ENCODE peak calls at places on chromosomes 13 and 19, in four cellular contexts. X is GM23338, Q is Panc1, Y is IMR-90. T is an unnamed sample.
A peak's percentile ranks its signal among the peaks of the same experiment; 100 is the strongest.

GRCh38 chr13:46885018-46885417 is 11.8 kb downstream of the HTR2A start:
- DNase-seq in X (no peak), Q (no peak), Y (peak; percentile 49), T (no peak)

GRCh38 chr19:46762245-46762890 is 16.1 kb upstream of the STRN4 start:
- DNase-seq in X (no peak), Q (no peak), Y (no peak), T (no peak)

GRCh38 chr19:7617735-7618134 is 11.6 kb downstream of the XAB2 start:
- DNase-seq in X (no peak), Q (no peak), Y (no peak), T (no peak)

GRCh38 chr19:40348961-40349507 is 539 bp downstream of the PLD3 start:
- DNase-seq in X (peak; percentile 34), Q (no peak), Y (peak; percentile 52), T (no peak)

GRCh38 chr19:6498294-6499036 is 3.6 kb downstream of the TUBB4A start:
- DNase-seq in X (no peak), Q (no peak), Y (no peak), T (no peak)

GRCh38 chr13:27476943-27477681 is 26.7 kb upstream of the MTIF3 start:
- DNase-seq in X (no peak), Q (peak; percentile 17), Y (peak; percentile 50), T (no peak)

GRCh38 chr19:58498316-58499020 is 13.3 kb downstream of the SLC27A5 start:
- DNase-seq in X (no peak), Q (no peak), Y (no peak), T (no peak)

GRCh38 chr13:73064991-73065390 is 6.2 kb downstream of the KLF5 start:
- DNase-seq in X (no peak), Q (no peak), Y (no peak), T (no peak)

GRCh38 chr19:38989066-38989605 is 13.6 kb upstream of the FBXO17 start:
- DNase-seq in X (peak; percentile 82), Q (no peak), Y (no peak), T (no peak)

GRCh38 chr13:78478183-78478582 is 125.2 kb downstream of the POU4F1 start:
- DNase-seq in X (peak; percentile 13), Q (no peak), Y (no peak), T (no peak)

GRCh38 chr13:44155422-44156293 is 218.0 kb upstream of the SERP2 start:
- DNase-seq in X (peak; percentile 38), Q (no peak), Y (peak; percentile 45), T (peak; percentile 40)

GRCh38 chr19:28718909-28719308 is 494.0 kb downstream of the UQCRFS1 start:
- DNase-seq in X (no peak), Q (no peak), Y (no peak), T (no peak)

GRCh38 chr19:21023901-21024300 is 3.4 kb downstream of the ZNF430 start:
- DNase-seq in X (no peak), Q (no peak), Y (peak; percentile 65), T (no peak)

GRCh38 chr13:98203641-98204326 is 26.7 kb upstream of the RNF113B start:
- DNase-seq in X (no peak), Q (no peak), Y (no peak), T (no peak)

GRCh38 chr13:29771247-29771646 is 79.2 kb downstream of the UBL3 start:
- DNase-seq in X (peak; percentile 52), Q (no peak), Y (peak; percentile 49), T (no peak)

GRCh38 chr13:108787709-108788394 is 158.4 kb downstream of the MYO16 start:
- DNase-seq in X (no peak), Q (no peak), Y (no peak), T (no peak)

GRCh38 chr13:28623782-28624706 is 34.9 kb upstream of the POMP start:
- DNase-seq in X (no peak), Q (no peak), Y (peak; percentile 40), T (no peak)

GRCh38 chr19:7197760-7198696 is 96.2 kb downstream of the INSR start:
- DNase-seq in X (peak; percentile 94), Q (peak; percentile 51), Y (peak; percentile 94), T (peak; percentile 91)

GRCh38 chr13:110490009-110490770 is 71.3 kb downstream of the RAB20 start:
- DNase-seq in X (no peak), Q (no peak), Y (no peak), T (no peak)

GRCh38 chr19:18946918-18947317 is 5.9 kb upstream of the HOMER3 start:
- DNase-seq in X (no peak), Q (no peak), Y (no peak), T (no peak)

GRCh38 chr19:46204008-46204407 is 25.5 kb upstream of the IGFL1 start:
- DNase-seq in X (no peak), Q (no peak), Y (no peak), T (no peak)

GRCh38 chr19:35557539-35558399 is 5.7 kb downstream of the ATP4A start:
- DNase-seq in X (peak; percentile 95), Q (no peak), Y (peak; percentile 33), T (peak; percentile 60)

GRCh38 chr19:8336072-8336569 is 6.9 kb downstream of the KANK3 start:
- DNase-seq in X (peak; percentile 62), Q (no peak), Y (no peak), T (no peak)

GRCh38 chr19:35446194-35446593 is 1.9 kb upstream of the FFAR2 start:
- DNase-seq in X (no peak), Q (no peak), Y (no peak), T (no peak)

GRCh38 chr13:53198017-53198416 is 169.4 kb downstream of the OLFM4 start:
- DNase-seq in X (peak; percentile 46), Q (no peak), Y (no peak), T (no peak)

GRCh38 chr13:54415753-54416366 is 1387.2 kb downstream of the OLFM4 start:
- DNase-seq in X (no peak), Q (no peak), Y (no peak), T (no peak)

GRCh38 chr13:26058704-26059103 is 6.9 kb upstream of the SHISA2 start:
- DNase-seq in X (no peak), Q (no peak), Y (no peak), T (no peak)

GRCh38 chr13:25874907-25875306 is 176.9 kb downstream of the SHISA2 start:
- DNase-seq in X (no peak), Q (no peak), Y (no peak), T (no peak)

GRCh38 chr19:32606289-32606688 is 25.3 kb downstream of the PDCD5 start:
- DNase-seq in X (no peak), Q (no peak), Y (no peak), T (no peak)

GRCh38 chr13:30718661-30719520 is 16.5 kb upstream of the ALOX5AP start:
- DNase-seq in X (no peak), Q (peak; percentile 80), Y (peak; percentile 95), T (no peak)

GRCh38 chr13:113837554-113838355 is 26.1 kb downstream of the GAS6 start:
- DNase-seq in X (no peak), Q (no peak), Y (peak; percentile 98), T (peak; percentile 93)

GRCh38 chr19:48933382-48933932 is at the start of gene DHDH:
- DNase-seq in X (peak; percentile 100), Q (peak; percentile 33), Y (peak; percentile 42), T (peak; percentile 56)

GRCh38 chr19:31436121-31436776 is 87.0 kb upstream of the TSHZ3 start:
- DNase-seq in X (no peak), Q (no peak), Y (peak; percentile 24), T (no peak)

GRCh38 chr13:82758056-82758455 is 1124.2 kb downstream of the SLITRK1 start:
- DNase-seq in X (peak; percentile 83), Q (no peak), Y (peak; percentile 17), T (no peak)

GRCh38 chr13:112740502-112741131 is 50.8 kb downstream of the ATP11A start:
- DNase-seq in X (no peak), Q (no peak), Y (peak; percentile 95), T (peak; percentile 89)

GRCh38 chr19:11902228-11902627 is 14.6 kb downstream of the ZNF69 start:
- DNase-seq in X (no peak), Q (no peak), Y (no peak), T (no peak)

GRCh38 chr19:11905928-11906327 is 18.3 kb downstream of the ZNF69 start:
- DNase-seq in X (peak; percentile 7), Q (no peak), Y (no peak), T (no peak)
- H3K4me3 ChIP-seq in X (peak overlapping the region; percentile 41), Q (no peak overlapping the region), Y (no peak overlapping the region), T (no peak overlapping the region)

GRCh38 chr19:5291588-5292193 is 48.9 kb downstream of the PTPRS start:
- DNase-seq in X (no peak), Q (no peak), Y (no peak), T (no peak)
- H3K4me1 ChIP-seq in X (peaks cover 19% of the 10 kb centered on the region), Q (no peaks in the 10 kb centered on the region), Y (peaks cover 10% of the 10 kb centered on the region), T (peaks cover 28% of the 10 kb centered on the region)

DNA sequence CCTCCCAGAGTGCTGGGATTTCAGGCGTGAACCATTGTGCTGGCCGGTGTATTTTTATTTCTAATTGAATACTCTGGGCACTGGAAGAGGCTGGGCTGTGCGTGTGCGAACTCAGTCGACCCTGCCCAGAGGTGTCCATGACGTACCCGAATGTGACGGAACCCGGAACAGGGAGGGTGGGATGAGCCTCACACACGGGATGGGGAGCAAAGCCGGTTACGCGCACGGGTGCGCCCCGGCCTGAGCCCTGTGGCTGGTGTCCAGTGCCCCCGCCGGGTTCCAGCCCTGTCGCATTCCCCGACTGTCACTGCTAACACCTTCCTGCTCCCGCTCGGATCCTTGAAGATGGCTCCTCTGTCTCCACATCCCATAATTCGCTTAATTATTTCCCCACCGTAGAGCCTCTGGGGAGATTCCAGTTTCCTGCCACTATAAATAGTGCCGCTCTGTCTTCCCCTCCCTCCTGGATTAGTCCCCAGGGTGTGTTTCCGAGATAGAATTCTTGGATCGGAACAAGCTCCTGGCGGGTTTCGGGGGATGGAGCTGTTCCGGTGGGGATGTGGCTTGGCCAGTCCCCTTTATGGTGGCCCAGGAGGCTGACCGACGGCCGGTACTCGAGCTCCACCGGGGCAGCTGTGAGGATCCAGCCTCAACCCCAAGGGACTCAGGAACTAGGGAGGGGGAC is 22.0 kb downstream of the SBNO2 start:
- DNase-seq in X (no peak), Q (no peak), Y (no peak), T (peak; percentile 61)
- H3K27ac ChIP-seq in X (no peak overlapping the region), Q (peak overlapping the region; percentile 61), Y (no peak overlapping the region), T (peak overlapping the region; percentile 79)

DNA sequence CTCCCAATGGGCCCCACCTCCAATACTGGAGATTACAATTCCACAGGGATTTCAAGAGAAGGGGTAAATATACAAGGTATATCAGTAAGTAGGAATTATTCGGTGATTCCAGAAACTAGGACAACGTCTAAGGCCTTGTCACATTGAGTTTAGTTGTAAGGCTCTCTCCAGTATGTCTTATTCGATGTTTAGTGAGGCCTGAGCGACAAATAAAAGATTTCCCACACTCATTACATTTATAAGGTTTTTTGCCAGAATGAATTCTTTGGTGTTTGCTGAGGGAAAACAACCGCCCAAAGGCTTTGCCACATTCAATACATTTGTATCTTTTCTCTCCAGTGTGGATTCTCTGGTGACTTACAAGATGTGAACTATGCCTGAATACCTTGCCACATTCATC is 19.1 kb upstream of the ZNF841 start:
- DNase-seq in X (no peak), Q (no peak), Y (no peak), T (no peak)
- H3K4me3 ChIP-seq in X (peak overlapping the region; percentile 29), Q (no peak overlapping the region), Y (no peak overlapping the region), T (no peak overlapping the region)

T was measured in heart right ventricle.